ENCODE peak calls at places on chromosomes 4 and X, in five cellular contexts. L is IMR-90, F is neuronal stem cell, M is trophoblast cell, W is mesenchymal stem cell. H is an unnamed sample.

GRCh38 chrX:7090506-7091095 is 56.9 kb upstream of the STS start:
- DNase-seq in L (no peak), F (no peak), M (no peak), W (peak; percentile 13), H (no peak)

GRCh38 chrX:45001038-45001437 is 128.1 kb downstream of the KDM6A start:
- DNase-seq in L (no peak), F (no peak), M (peak; percentile 15), W (no peak), H (no peak)

GRCh38 chrX:72540318-72540717 is 32.3 kb downstream of the HDAC8 start:
- DNase-seq in L (peak; percentile 58), F (no peak), M (no peak), W (peak; percentile 26), H (peak; percentile 5)

GRCh38 chr4:40621592-40622512 is 7.8 kb downstream of the RBM47 start:
- DNase-seq in L (peak; percentile 98), F (no peak), M (peak; percentile 95), W (peak; percentile 98), H (peak; percentile 91)

GRCh38 chr4:71052716-71053115 is 59.3 kb downstream of the DCK start:
- DNase-seq in L (no peak), F (no peak), M (no peak), W (no peak), H (no peak)

GRCh38 chr4:80073362-80074008 is 456 bp upstream of the ANTXR2 start:
- DNase-seq in L (no peak), F (no peak), M (no peak), W (no peak), H (no peak)

GRCh38 chr4:81648576-81649272 is 177.0 kb upstream of the RASGEF1B start:
- DNase-seq in L (no peak), F (no peak), M (no peak), W (no peak), H (no peak)

GRCh38 chr4:188289531-188289930 is 150.3 kb downstream of the TRIML1 start:
- DNase-seq in L (no peak), F (no peak), M (no peak), W (no peak), H (no peak)

GRCh38 chr4:139042981-139043460 is 27.4 kb downstream of the NOCT start:
- DNase-seq in L (peak; percentile 32), F (no peak), M (no peak), W (no peak), H (no peak)

GRCh38 chrX:3699841-3700381 is 13.5 kb downstream of the PRKX start:
- DNase-seq in L (no peak), F (no peak), M (no peak), W (no peak), H (no peak)

GRCh38 chr4:94758141-94758699 is 465 bp downstream of the BMPR1B start:
- DNase-seq in L (no peak), F (peak; percentile 42), M (peak; percentile 47), W (peak; percentile 26), H (peak; percentile 75)

GRCh38 chr4:75146223-75146622 is 213.3 kb downstream of the PARM1 start:
- DNase-seq in L (no peak), F (no peak), M (no peak), W (no peak), H (no peak)

GRCh38 chr4:37726666-37727065 is 40.5 kb upstream of the RELL1 start:
- DNase-seq in L (peak; percentile 48), F (no peak), M (no peak), W (no peak), H (no peak)

GRCh38 chrX:66717926-66718325 is 79.0 kb upstream of the EDA2R start:
- DNase-seq in L (no peak), F (no peak), M (no peak), W (no peak), H (no peak)

GRCh38 chr4:7206385-7206784 is 14.0 kb downstream of the SORCS2 start:
- DNase-seq in L (peak; percentile 76), F (no peak), M (no peak), W (peak; percentile 73), H (peak; percentile 51)

DNA sequence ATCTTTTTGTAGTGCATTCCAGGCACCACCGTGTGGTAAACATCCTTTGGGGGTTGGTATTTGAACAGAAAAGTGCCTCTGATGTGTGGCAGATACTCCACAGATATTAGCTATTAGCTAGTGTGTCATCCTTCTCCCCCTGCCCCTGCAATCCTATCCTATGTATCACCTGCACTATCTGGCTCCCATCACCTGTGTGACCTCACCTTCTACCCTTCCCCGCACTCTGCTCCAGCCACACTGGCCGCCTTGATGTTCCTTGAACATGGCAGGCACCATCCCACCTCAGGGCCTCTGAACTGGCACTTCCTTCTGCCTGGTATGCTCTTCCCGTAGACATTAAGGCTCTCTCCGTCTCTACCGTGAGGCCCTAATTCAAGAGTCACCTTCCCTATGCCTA is 3.7 kb downstream of the ELK1 start:
- DNase-seq in L (no peak), F (no peak), M (peak; percentile 23), W (no peak), H (no peak)
- H3K4ac ChIP-seq in L (peak overlapping the region; percentile 11), F (no peak overlapping the region), M (no peak overlapping the region), W (no peak overlapping the region), H (no peak overlapping the region)

GRCh38 chrX:19865567-19866363 is 21.6 kb downstream of the SH3KBP1 start:
- DNase-seq in L (no peak), F (no peak), M (no peak), W (no peak), H (no peak)
- H3K79me1 ChIP-seq in L (peaks cover 3% of the 10 kb centered on the region), F (no peaks in the 10 kb centered on the region), M (peaks cover 2% of the 10 kb centered on the region), W (peaks cover 11% of the 10 kb centered on the region), H (no peaks in the 10 kb centered on the region)

DNA sequence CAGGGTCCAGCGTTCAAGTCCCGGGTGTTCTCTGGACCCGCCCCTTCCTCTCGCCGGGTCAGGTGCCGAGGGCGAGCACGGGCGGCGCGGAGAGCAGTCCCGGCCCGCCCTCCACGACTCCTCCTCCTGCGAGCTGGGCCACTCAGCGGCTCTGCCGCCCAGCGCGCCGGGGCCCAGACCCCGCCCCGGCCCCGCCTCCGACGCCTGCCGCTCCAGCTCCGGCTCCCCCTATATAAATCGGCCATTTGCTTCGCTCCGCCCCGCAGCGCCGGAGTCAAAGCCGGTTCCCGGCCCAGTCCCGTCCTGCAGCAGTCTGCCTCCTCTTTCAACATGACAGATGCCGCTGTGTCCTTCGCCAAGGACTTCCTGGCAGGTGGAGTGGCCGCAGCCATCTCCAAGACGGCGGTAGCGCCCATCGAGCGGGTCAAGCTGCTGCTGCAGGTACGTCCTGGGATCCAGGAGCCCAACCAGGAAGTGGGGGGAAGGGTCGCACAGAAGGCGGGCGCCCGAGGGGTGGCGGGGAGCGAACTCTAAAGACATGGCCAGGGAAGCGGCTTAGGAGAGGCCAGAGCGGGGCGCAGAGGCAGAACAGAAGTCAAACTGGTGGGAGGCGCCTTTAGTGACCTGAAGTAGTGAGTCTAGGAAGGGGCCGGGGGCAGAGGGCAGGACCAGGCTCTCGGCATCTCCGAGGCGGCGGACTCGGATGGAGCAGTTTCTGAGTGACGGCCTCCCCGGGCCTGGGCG is at the start of gene SLC25A5:
- DNase-seq in L (peak; percentile 69), F (peak; percentile 72), M (peak; percentile 79), W (peak; percentile 82), H (peak; percentile 89)
- H3K4ac ChIP-seq in L (peak within 1 kb of the TSS; percentile 68), F (no peak within 1 kb of the TSS), M (peak within 1 kb of the TSS; percentile 70), W (peak within 1 kb of the TSS; percentile 84), H (peak within 1 kb of the TSS; percentile 94)

GRCh38 chr4:67702166-67702565 is 1.2 kb upstream of the UBA6 start:
- DNase-seq in L (no peak), F (no peak), M (no peak), W (no peak), H (no peak)
- H3K79me1 ChIP-seq in L (peaks cover 5% of the 10 kb centered on the region), F (no peaks in the 10 kb centered on the region), M (peaks cover 5% of the 10 kb centered on the region), W (peaks cover 3% of the 10 kb centered on the region), H (peaks cover 6% of the 10 kb centered on the region)

GRCh38 chr4:86960557-86960959 is 25.7 kb downstream of the AFF1 start:
- DNase-seq in L (peak; percentile 46), F (peak; percentile 23), M (no peak), W (peak; percentile 56), H (peak; percentile 63)
- H3K4ac ChIP-seq in L (peak overlapping the region; percentile 38), F (no peak overlapping the region), M (no peak overlapping the region), W (no peak overlapping the region), H (peak overlapping the region; percentile 9)

DNA sequence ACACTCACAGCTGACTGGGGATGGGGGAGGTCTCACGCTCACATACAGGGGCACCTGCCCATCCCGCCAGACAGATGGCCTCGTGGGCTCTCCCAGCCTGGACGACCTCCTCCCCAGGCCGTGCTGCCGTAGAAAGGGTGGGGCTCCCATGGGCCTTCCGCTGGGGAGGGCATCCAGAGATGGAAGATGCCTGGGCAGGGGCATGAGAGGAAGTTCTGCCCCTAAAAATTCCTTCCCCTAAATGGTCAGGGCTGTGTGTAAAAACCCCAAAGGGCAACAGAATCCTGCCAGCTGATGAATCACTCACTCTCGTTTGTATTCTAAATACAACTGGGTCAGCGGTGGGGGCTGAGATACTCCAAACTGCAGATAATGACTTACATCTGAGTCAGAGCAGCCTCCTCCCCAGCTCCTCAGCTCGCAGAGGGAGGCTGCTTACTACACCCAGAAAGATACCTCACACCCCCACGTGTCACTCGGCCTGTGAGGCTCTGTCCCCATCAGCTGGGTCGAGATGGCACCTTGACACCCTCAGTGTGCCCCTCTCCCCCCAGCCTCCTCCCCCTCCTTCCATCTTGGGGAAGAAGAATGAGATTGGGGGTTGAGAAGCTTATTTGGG is 10.1 kb downstream of the WDR1 start:
- DNase-seq in L (peak; percentile 97), F (no peak), M (peak; percentile 34), W (peak; percentile 95), H (peak; percentile 80)
- H3K79me1 ChIP-seq in L (no peaks in the 10 kb centered on the region), F (peaks cover 6% of the 10 kb centered on the region), M (no peaks in the 10 kb centered on the region), W (no peaks in the 10 kb centered on the region), H (peaks cover 43% of the 10 kb centered on the region)